ENCODE peak calls at places on chromosomes 6 and 20, in seven cellular contexts. R is left lung, X is cardiac muscle cell, Y is pancreas, J is HCT116, Q is heart left ventricle, F is GM23338. K is an unnamed sample. For H3K4me1 and H3K36me3, the result is how much of the 10 kb centered on the place peaks cover.

GRCh38 chr20:51087306-51087705 is 64.4 kb upstream of the KCNG1 start:
- DNase-seq in R (no peak), X (no peak), Y (no peak), J (no peak), Q (no peak), F (no peak), K (no peak)

GRCh38 chr6:161418458-161418945 is 144.6 kb upstream of the AGPAT4 start:
- DNase-seq in R (no peak), X (peak), Y (peak), J (peak), Q (peak), F (peak), K (no peak)

GRCh38 chr20:10492065-10492464 is 57.0 kb downstream of the SLX4IP start:
- DNase-seq in R (no peak), X (no peak), Y (no peak), J (no peak), Q (no peak), F (no peak), K (no peak)

GRCh38 chr20:43533060-43533459 is 25.6 kb downstream of the L3MBTL1 start:
- DNase-seq in R (no peak), X (no peak), Y (no peak), J (no peak), Q (no peak), F (no peak), K (no peak)

GRCh38 chr20:25296094-25297093 is 48.5 kb downstream of the PYGB start:
- DNase-seq in R (no peak), X (peak), Y (peak), J (no peak), Q (no peak), F (peak), K (no peak)

GRCh38 chr20:1657556-1658334 is at the start of gene SIRPG:
- DNase-seq in R (no peak), X (no peak), Y (no peak), J (no peak), Q (no peak), F (no peak), K (no peak)

GRCh38 chr6:78615430-78615904 is 251.9 kb upstream of the IRAK1BP1 start:
- DNase-seq in R (no peak), X (no peak), Y (no peak), J (no peak), Q (no peak), F (no peak), K (no peak)

GRCh38 chr20:35108921-35109320 is 16.3 kb upstream of the TRPC4AP start:
- DNase-seq in R (no peak), X (no peak), Y (no peak), J (no peak), Q (no peak), F (no peak), K (no peak)

GRCh38 chr6:37624606-37625574 is 72.8 kb downstream of the MDGA1 start:
- DNase-seq in R (peak), X (no peak), Y (peak), J (no peak), Q (peak), F (peak), K (no peak)

GRCh38 chr6:35044145-35044745 is 96.9 kb downstream of the TCP11 start:
- DNase-seq in R (no peak), X (no peak), Y (peak), J (no peak), Q (peak), F (peak), K (peak)

GRCh38 chr6:170473226-170473789 is 79.8 kb downstream of the PSMB1 start:
- DNase-seq in R (no peak), X (no peak), Y (no peak), J (no peak), Q (no peak), F (no peak), K (no peak)

GRCh38 chr6:5619249-5619648 is 357.9 kb downstream of the FARS2 start:
- DNase-seq in R (no peak), X (no peak), Y (no peak), J (no peak), Q (no peak), F (no peak), K (no peak)

GRCh38 chr6:136956590-136957573 is 34.8 kb downstream of the SLC35D3 start:
- DNase-seq in R (no peak), X (peak), Y (no peak), J (no peak), Q (no peak), F (peak), K (no peak)
- H3K4me1 ChIP-seq in R (under half), X (under half), Y (under half), J (under half), Q (under half), F (under half), K (under half)

DNA sequence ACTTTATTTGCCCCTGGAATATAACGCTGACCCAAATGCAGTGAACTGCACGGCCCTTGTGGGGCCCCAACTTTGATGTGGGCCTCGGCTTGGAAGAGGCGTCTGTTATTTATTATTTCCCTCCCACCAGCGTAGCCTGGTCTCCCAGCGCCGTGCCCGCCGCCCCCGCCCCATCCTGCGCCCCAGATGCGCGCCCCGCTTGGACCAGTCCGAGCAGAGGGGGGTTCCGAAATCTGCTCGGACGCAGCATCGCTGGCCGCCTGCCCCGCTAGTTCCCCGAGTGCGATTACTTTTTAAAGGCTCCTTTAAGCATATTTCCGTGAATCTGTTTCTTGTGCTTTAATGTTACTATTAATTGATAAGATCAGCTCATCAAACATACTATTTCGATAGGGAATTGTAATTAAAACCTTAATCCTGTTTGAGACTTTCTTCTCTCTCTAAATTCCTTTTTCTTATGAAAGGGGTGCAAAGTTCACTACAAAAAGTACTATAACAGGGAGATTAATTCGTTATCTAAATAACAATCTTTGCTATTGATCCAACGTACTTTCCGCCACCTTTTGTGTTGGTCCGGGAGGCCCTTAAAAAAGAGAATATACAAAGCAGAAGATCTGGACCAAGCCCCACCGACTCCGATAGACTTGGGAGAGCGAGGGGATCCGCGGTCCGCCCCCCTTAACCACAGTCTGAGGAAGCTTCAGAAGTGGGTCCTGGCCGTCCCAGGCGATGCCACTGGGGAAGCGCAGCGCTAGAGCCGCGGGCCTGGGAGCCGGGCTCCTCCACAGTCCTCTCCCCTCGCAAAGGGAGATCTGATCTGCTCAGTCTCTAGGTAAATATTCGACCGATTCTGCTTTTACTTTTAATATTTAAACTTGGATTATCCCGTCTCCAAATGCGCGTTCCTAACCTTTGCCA is 10.1 kb downstream of the POU3F2 start:
- DNase-seq in R (peak), X (no peak), Y (no peak), J (no peak), Q (no peak), F (no peak), K (no peak)
- H3K27ac ChIP-seq in R (no peak), X (no peak), Y (no peak), J (no peak), Q (no peak), F (no peak), K (no peak)

DNA sequence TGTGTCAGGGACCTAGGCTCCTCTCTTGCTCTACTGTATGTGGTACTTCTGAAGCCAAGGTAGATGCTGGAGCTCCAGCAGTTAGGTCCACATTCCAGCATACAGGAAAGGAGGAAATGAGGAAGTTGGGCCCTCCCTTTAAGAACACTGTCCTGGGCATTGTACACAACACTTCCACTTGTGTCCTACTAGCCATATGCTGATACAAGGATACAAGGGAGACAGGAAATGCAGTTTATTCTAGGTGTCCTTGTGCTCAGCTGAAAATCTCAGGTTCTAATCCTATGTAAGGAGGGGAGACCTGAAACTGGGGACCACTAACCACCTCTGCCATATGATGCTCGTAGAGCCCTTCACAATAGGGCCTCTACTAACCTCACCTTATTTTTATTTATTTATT is 4.2 kb downstream of the TRIB3 start:
- DNase-seq in R (no peak), X (no peak), Y (no peak), J (no peak), Q (no peak), F (no peak), K (no peak)
- H3K36me3 ChIP-seq in R (under half), X (under half), Y (under half), J (under half), Q (under half), F (under half), K (under half)

DNA sequence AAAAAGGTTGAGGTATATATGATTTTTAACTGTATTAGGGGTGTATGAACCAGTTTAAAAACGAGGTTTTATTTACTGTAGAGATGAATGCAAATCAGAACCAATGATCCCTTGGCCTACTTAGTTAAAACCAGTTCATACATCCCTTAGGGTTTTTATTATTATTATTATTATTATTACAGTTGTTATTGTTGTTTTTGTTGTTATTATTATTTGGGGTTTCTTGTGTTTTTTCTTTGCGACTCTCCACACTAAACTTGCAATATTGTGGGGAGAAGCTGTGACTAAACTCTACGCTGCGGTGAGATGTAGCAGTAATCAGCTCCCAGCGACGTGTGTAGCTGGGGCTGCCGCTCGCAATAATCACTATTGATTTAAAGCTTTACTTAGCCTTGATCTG is 62.2 kb downstream of the SSR1 start:
- DNase-seq in R (no peak), X (no peak), Y (no peak), J (no peak), Q (no peak), F (no peak), K (no peak)
- H3K4me1 ChIP-seq in R (under half), X (under half), Y (under half), J (under half), Q (under half), F (under half), K (under half)

DNA sequence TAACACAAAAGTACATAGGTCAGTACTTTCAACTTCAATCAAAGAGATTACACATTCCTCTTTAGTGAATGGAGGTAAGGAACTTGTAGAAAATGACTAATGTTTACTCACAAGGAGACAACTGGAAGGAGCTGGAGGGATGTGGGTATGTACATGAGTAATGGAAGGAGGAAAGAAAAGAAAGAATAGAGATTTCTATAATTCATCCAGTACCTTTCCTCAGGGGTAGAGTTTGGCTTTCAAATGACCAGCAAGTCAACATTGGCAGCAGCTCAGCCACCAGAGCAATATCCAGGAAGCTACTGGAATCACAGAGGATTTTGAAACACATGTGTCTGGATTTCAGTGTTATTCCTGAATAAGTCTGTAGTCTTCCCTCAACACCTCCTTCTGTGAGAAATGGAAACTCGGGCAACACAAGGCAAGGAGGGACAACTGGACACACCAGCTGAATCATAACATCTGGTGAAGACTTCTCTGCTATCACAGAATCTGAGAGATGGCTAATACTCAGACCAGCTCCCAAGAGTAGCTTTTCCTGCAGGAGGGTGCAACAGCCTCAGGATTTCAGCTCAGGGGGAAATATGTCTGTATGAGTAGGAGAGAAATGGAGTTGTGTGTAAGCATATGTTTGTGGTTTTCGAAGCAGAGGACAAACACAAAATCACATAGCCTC is 98.8 kb downstream of the HAO1 start:
- DNase-seq in R (no peak), X (no peak), Y (no peak), J (no peak), Q (no peak), F (no peak), K (no peak)
- H3K27ac ChIP-seq in R (no peak), X (no peak), Y (no peak), J (no peak), Q (no peak), F (no peak), K (no peak)

GRCh38 chr6:44135875-44136274 is 8.5 kb downstream of the TMEM63B start:
- DNase-seq in R (peak), X (no peak), Y (no peak), J (no peak), Q (no peak), F (peak), K (no peak)
- H3K36me3 ChIP-seq in R (under half), X (under half), Y (under half), J (under half), Q (under half), F (under half), K (half or more)

DNA sequence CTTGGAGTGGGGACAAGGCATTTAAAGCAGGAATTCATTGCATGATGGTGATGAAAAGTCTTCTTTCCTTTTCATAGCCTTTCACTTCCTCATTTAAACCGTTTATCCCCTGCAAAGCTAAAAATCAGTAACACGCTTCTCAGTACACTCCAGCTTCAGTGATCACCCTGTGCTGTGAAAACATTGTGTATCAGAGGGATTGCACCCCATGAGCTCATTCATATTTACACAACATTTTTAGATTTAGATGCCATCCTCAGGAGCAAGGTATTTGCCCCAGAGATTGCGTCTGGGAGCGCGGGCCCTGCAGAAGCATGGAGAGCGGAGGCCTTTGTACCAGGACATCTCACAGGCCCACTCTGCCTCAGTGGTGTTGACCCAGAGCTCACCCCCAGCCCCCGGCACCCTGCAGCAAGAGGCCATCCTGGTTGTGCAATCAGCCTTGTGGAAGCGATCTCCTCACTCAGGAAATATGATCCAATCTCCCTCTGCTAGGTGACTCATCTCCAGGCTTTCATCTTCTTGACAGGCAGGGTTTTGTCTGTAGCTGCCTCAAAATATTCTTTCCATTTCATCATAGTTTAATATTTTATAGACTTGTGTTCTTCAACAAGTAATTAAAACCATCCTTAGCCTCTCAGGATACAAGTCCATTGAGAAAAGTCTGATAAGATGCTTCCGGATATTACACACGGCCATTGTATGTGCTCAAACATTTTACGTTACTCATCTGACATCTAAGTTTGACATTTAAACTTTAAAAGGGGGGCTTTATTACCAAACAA is 38.9 kb upstream of the THBS2 start:
- DNase-seq in R (no peak), X (no peak), Y (no peak), J (peak), Q (no peak), F (no peak), K (no peak)
- H3K4me1 ChIP-seq in R (under half), X (under half), Y (under half), J (half or more), Q (under half), F (under half), K (under half)

GRCh38 chr6:31657406-31658157 is 1.9 kb downstream of the APOM start:
- DNase-seq in R (no peak), X (no peak), Y (no peak), J (no peak), Q (no peak), F (no peak), K (no peak)

GRCh38 chr6:31655349-31656237 is at the start of gene APOM:
- DNase-seq in R (no peak), X (no peak), Y (no peak), J (no peak), Q (no peak), F (no peak), K (no peak)

GRCh38 chr6:31654574-31655348 is 933 bp upstream of the APOM start:
- DNase-seq in R (no peak), X (no peak), Y (no peak), J (no peak), Q (no peak), F (no peak), K (no peak)

GRCh38 chr6:31652925-31653724 is 664 bp upstream of the BAG6 start:
- DNase-seq in R (no peak), X (peak), Y (no peak), J (no peak), Q (peak), F (peak), K (peak)

GRCh38 chr6:31651602-31652191 is 764 bp downstream of the BAG6 start:
- DNase-seq in R (no peak), X (peak), Y (no peak), J (peak), Q (peak), F (peak), K (peak)
- H3K27ac ChIP-seq in R (peak), X (peak), Y (peak), J (peak), Q (peak), F (peak), K (peak)

K was measured in tibial artery.